ENCODE peak calls at places on chromosome 12, in five cellular contexts. D, G, U, Q and T are unnamed samples.

GRCh38 chr12:104619305-104619704 is 162.6 kb downstream of the CHST11 start:
- DNase-seq in D (no peak), G (no peak), U (no peak), Q (no peak), T (no peak)

GRCh38 chr12:122834921-122835692 is at the start of gene HIP1R:
- DNase-seq in D (peak), G (peak), U (peak), Q (peak), T (no peak)

GRCh38 chr12:96501139-96501741 is 11.9 kb downstream of the CFAP54 start:
- DNase-seq in D (peak), G (peak), U (peak), Q (peak), T (no peak)

GRCh38 chr12:106918746-106919145 is 37.0 kb upstream of the TMEM263 start:
- DNase-seq in D (peak), G (peak), U (no peak), Q (peak), T (peak)

GRCh38 chr12:63668028-63668799 is at the start of gene DPY19L2:
- DNase-seq in D (peak), G (peak), U (peak), Q (no peak), T (no peak)

GRCh38 chr12:80892597-80893445 is 44.9 kb downstream of the LIN7A start:
- DNase-seq in D (no peak), G (no peak), U (no peak), Q (no peak), T (no peak)

GRCh38 chr12:108346022-108346633 is 7.0 kb upstream of the CMKLR1 start:
- DNase-seq in D (peak), G (no peak), U (no peak), Q (no peak), T (no peak)

GRCh38 chr12:122399592-122400373 is 22.7 kb downstream of the CLIP1 start:
- DNase-seq in D (peak), G (peak), U (peak), Q (peak), T (peak)

GRCh38 chr12:67439611-67440010 is 170.5 kb downstream of the CAND1 start:
- DNase-seq in D (no peak), G (no peak), U (no peak), Q (no peak), T (no peak)

GRCh38 chr12:53234236-53234635 is 2.2 kb upstream of the RARG start:
- DNase-seq in D (peak), G (peak), U (no peak), Q (no peak), T (no peak)
- H3K4me3 ChIP-seq in D (peak), G (peak), U (no peak), Q (no peak), T (no peak)

GRCh38 chr12:4824415-4824814 is 85.3 kb upstream of the KCNA1 start:
- DNase-seq in D (no peak), G (no peak), U (peak), Q (no peak), T (no peak)
- TF ChIP-seq REST in D (no peak), G (no peak), U (no peak), Q (no peak), T (no peak)

GRCh38 chr12:40065636-40066035 is 40.2 kb downstream of the SLC2A13 start:
- DNase-seq in D (no peak), G (no peak), U (no peak), Q (no peak), T (no peak)
- H3K4me3 ChIP-seq in D (no peak), G (no peak), U (no peak), Q (no peak), T (no peak)

GRCh38 chr12:4649358-4649661 is 396 bp downstream of the NDUFA9 start:
- DNase-seq in D (no peak), G (no peak), U (no peak), Q (no peak), T (no peak)
- TF ChIP-seq REST in D (no peak), G (no peak), U (no peak), Q (no peak), T (no peak)

DNA sequence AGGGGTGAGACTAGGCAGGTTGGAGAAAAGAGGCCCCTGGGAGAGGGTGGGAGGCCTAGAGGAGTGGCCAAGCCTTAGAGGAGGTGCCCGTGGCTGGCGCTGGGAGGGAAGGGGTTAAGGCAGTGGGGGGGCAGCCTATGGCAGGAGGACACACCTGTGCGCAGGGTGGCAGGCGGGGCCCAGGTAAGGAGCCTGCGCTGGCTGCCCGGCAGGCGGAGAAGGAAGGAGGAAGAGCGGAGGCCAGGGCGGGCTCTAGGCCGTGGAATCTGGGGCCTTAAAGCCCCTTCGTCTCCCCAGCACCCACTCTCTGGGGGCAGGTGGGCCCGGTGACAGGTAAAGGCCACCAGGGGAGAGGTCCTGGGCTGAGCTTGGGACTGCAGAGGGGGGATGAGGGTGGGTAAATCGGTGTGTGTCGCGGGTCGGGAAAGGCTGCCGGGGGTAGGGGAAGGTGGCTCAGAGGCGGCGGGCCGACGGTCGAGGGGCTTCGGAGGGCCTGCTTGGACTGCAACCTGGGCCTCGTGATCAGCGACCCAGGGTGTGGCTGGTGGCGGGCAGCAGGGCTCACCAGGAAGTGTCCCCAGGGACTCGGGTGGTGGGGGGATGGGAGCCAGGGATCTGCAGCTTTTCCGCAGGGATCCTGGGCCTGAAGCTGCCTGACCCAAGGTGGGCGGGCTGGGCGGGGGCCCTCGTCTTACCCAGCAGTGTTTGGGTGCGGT is 7.3 kb downstream of the PHB2 start:
- DNase-seq in D (peak), G (peak), U (no peak), Q (peak), T (no peak)
- H3K4me3 ChIP-seq in D (peak), G (no peak), U (no peak), Q (peak), T (no peak)

DNA sequence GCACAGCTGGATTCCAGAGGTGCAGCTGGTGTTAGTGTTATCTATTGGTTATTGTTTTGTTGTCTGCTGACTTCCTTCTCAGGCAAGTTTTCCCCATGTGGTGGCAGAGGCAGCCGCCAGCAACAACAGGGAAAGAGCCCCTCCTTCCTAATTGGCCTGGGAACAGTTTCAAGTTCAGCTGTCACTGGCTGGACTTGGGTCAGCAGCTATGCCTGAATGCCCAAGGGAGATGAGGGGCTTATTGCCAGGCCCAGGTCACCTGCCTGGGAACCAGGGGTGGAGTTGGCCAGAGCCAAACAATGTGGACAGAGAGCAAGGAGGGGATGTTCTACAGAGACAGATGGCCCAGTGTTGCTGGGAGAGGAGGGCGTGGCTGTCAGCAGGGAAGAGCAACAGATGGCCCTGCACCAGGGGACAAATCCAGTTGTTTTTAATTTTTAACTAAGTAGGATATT is 38.3 kb downstream of the TPCN1 start:
- DNase-seq in D (peak), G (peak), U (no peak), Q (no peak), T (no peak)
- TF ChIP-seq REST in D (no peak), G (no peak), U (no peak), Q (no peak), T (no peak)

GRCh38 chr12:131274061-131274460 is 320.4 kb downstream of the ADGRD1 start:
- DNase-seq in D (no peak), G (no peak), U (no peak), Q (no peak), T (no peak)
- H3K4me3 ChIP-seq in D (no peak), G (no peak), U (no peak), Q (no peak), T (no peak)